ENCODE peak calls at places on chromosomes 3 and 15, in four cellular contexts. S, H, W and V are unnamed samples.

GRCh38 chr15:75891895-75892294 is 11.8 kb upstream of the FBXO22 start:
- DNase-seq in S (no peak), H (no peak), W (no peak), V (no peak)

GRCh38 chr15:101578443-101578894 is 73.7 kb downstream of the TM2D3 start:
- DNase-seq in S (peak), H (no peak), W (peak), V (peak)

GRCh38 chr3:154214320-154214719 is 93.1 kb downstream of the ARHGEF26 start:
- DNase-seq in S (no peak), H (no peak), W (no peak), V (no peak)

GRCh38 chr3:106842151-106842550 is 535.1 kb upstream of the CCDC54 start:
- DNase-seq in S (no peak), H (no peak), W (no peak), V (no peak)

GRCh38 chr3:10602769-10603768 is 97.7 kb upstream of the ATP2B2 start:
- DNase-seq in S (no peak), H (no peak), W (no peak), V (no peak)

GRCh38 chr3:144431134-144431533 is 459.5 kb downstream of the DIPK2A start:
- DNase-seq in S (no peak), H (no peak), W (no peak), V (no peak)

GRCh38 chr3:52330194-52330805 is 14.2 kb downstream of the DNAH1 start:
- DNase-seq in S (no peak), H (no peak), W (no peak), V (no peak)

GRCh38 chr3:114850913-114851312 is 296.2 kb downstream of the ZBTB20 start:
- DNase-seq in S (no peak), H (no peak), W (no peak), V (no peak)

GRCh38 chr3:42119558-42120355 is 28.6 kb downstream of the TRAK1 start:
- DNase-seq in S (no peak), H (no peak), W (no peak), V (no peak)

GRCh38 chr3:13507791-13508339 is 27.8 kb downstream of the HDAC11 start:
- DNase-seq in S (peak), H (no peak), W (no peak), V (no peak)

GRCh38 chr3:132421832-132422231 is 4.5 kb downstream of the DNAJC13 start:
- DNase-seq in S (no peak), H (no peak), W (no peak), V (no peak)

GRCh38 chr3:174168026-174168425 is 691.1 kb upstream of the NAALADL2 start:
- DNase-seq in S (no peak), H (no peak), W (no peak), V (no peak)

GRCh38 chr3:151901282-151901945 is 28.0 kb downstream of the SUCNR1 start:
- DNase-seq in S (no peak), H (no peak), W (no peak), V (no peak)

GRCh38 chr15:57237282-57237642 is 139.0 kb upstream of the CGNL1 start:
- DNase-seq in S (peak), H (no peak), W (no peak), V (no peak)

GRCh38 chr15:71191296-71191695 is 76.0 kb downstream of the THSD4 start:
- DNase-seq in S (no peak), H (no peak), W (no peak), V (no peak)

GRCh38 chr3:33096103-33096868 is 660 bp downstream of the GLB1 start:
- DNase-seq in S (peak), H (peak), W (peak), V (peak)

GRCh38 chr3:28317438-28318022 is 31.0 kb upstream of the ZCWPW2 start:
- DNase-seq in S (peak), H (no peak), W (peak), V (no peak)

GRCh38 chr15:89743594-89743993 is 7.5 kb downstream of the MESP1 start:
- DNase-seq in S (no peak), H (no peak), W (no peak), V (no peak)

DNA sequence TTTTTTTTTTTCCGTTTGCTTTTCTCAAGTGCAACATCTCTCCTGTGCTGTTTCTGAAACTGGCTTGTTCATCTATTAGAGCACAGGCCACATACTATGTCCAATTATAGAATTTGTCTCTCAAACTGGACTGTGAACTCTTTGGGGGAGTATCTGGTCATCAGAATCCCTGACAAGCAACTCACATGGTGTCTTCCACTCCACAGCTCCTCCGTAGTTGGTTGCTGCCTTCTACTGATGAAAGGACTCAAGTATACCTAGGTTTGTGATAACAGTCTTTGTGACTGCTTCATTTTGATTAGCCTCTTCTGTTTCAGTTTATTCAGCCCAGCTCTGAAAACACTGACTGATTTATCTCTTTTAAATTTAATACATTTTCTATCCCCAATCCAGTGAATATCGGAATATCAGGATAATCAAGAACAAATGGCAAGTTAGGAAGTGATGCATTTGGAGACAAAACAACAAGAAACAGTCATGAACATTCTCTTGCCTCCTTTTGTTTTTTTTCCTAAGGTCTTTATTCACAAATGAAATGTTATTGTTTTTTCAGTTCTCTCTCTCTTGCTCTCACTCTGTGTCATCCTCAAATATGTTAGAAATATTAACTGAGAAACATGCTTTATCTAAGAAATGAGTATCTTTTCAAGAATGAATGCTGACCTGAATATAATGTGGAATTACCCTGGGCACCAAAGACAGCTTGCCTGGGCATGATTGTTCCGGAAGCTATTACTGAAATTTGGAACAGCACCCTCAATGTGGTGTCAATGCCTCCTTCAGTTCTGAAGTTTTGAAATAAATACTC is 51.2 kb downstream of the RBMS3 start:
- DNase-seq in S (no peak), H (no peak), W (no peak), V (no peak)
- TF ChIP-seq CTCF in S (no peak), H (no peak), W (no peak), V (no peak)

GRCh38 chr3:56042326-56042951 is 425.8 kb downstream of the ERC2 start:
- DNase-seq in S (peak), H (no peak), W (peak), V (no peak)
- TF ChIP-seq CTCF in S (peak), H (no peak), W (no peak), V (peak)

GRCh38 chr15:68729789-68730201 is 90.9 kb downstream of the ANP32A start:
- DNase-seq in S (no peak), H (no peak), W (no peak), V (no peak)

GRCh38 chr15:68733666-68734065 is 87.0 kb downstream of the ANP32A start:
- DNase-seq in S (no peak), H (no peak), W (no peak), V (no peak)

GRCh38 chr15:68732451-68732850 is 88.2 kb downstream of the ANP32A start:
- DNase-seq in S (no peak), H (no peak), W (no peak), V (no peak)

GRCh38 chr15:68731318-68731897 is 89.3 kb downstream of the ANP32A start:
- DNase-seq in S (no peak), H (no peak), W (no peak), V (no peak)

GRCh38 chr15:68730491-68731317 is 90.0 kb downstream of the ANP32A start:
- DNase-seq in S (peak), H (no peak), W (peak), V (no peak)
- TF ChIP-seq CTCF in S (peak), H (peak), W (peak), V (peak)

DNA sequence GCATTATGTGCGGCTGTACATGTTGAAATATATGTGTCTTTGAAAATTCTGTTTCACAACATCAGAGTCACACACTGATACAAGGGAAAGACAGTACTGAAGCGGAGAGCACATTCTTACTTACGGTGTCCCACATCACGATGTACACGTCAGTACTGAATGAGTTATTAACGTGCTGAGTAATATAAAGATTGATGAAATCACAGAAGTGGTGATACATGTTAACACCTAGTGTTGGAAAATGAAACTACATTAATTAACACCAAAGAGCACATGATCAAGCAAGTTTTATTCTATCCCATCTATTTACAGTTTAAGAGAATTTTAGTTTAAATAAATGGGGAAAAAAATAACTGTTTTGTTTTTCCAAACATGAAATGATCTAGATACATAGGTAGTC is 15.6 kb downstream of the EOGT start:
- DNase-seq in S (no peak), H (no peak), W (no peak), V (no peak)
- TF ChIP-seq CTCF in S (peak), H (no peak), W (no peak), V (peak)

GRCh38 chr15:65008989-65009388 is 19.3 kb upstream of the SPG21 start:
- DNase-seq in S (no peak), H (no peak), W (no peak), V (no peak)
- TF ChIP-seq CTCF in S (peak), H (no peak), W (no peak), V (no peak)

GRCh38 chr15:72380743-72381142 is 4.9 kb upstream of the HEXA start:
- DNase-seq in S (no peak), H (no peak), W (no peak), V (no peak)

GRCh38 chr15:72379856-72380255 is 4.0 kb upstream of the HEXA start:
- DNase-seq in S (no peak), H (no peak), W (no peak), V (no peak)

GRCh38 chr15:72382146-72382545 is 6.3 kb upstream of the HEXA start:
- DNase-seq in S (no peak), H (no peak), W (no peak), V (no peak)
- TF ChIP-seq CTCF in S (no peak), H (no peak), W (peak), V (peak)

GRCh38 chr15:19992428-19992827 is 549.2 kb downstream of the GOLGA6L6 start:
- DNase-seq in S (no peak), H (no peak), W (no peak), V (no peak)

GRCh38 chr15:19984101-19984500 is 557.5 kb downstream of the GOLGA6L6 start:
- DNase-seq in S (no peak), H (no peak), W (no peak), V (no peak)

GRCh38 chr15:19987389-19988048 is 554.1 kb downstream of the GOLGA6L6 start:
- DNase-seq in S (no peak), H (no peak), W (no peak), V (no peak)
- TF ChIP-seq CTCF in S (no peak), H (no peak), W (no peak), V (no peak)